ENCODE peak calls at places on chromosome 3, in eight cellular contexts. One of them, this sample, is unnamed.

GRCh38 chr3:71088019-71088711 is 495.4 kb downstream of the FOXP1 start:
- DNase-seq in SJCRH30: no peak
- DNase-seq in fibroblast of lung: no peak
- DNase-seq in A673: no peak
- DNase-seq in brain microvascular endothelial cell: no peak
- DNase-seq in CD8-positive, alpha-beta T cell: no peak
- DNase-seq in SJSA1: no peak
- DNase-seq in CD8-positive, alpha-beta memory T cell: no peak
- DNase-seq in this sample: no peak

GRCh38 chr3:188437921-188438320 is 284.0 kb downstream of the LPP start:
- DNase-seq in SJCRH30: no peak
- DNase-seq in fibroblast of lung: peak
- DNase-seq in A673: no peak
- DNase-seq in brain microvascular endothelial cell: no peak
- DNase-seq in CD8-positive, alpha-beta T cell: no peak
- DNase-seq in SJSA1: no peak
- DNase-seq in CD8-positive, alpha-beta memory T cell: no peak
- DNase-seq in this sample: no peak

GRCh38 chr3:132445812-132446211 is 28.5 kb downstream of the DNAJC13 start:
- DNase-seq in SJCRH30: peak
- DNase-seq in fibroblast of lung: peak
- DNase-seq in A673: peak
- DNase-seq in brain microvascular endothelial cell: no peak
- DNase-seq in CD8-positive, alpha-beta T cell: no peak
- DNase-seq in SJSA1: no peak
- DNase-seq in CD8-positive, alpha-beta memory T cell: no peak
- DNase-seq in this sample: no peak

GRCh38 chr3:196016485-196016884 is 65.4 kb downstream of the TFRC start:
- DNase-seq in SJCRH30: peak
- DNase-seq in fibroblast of lung: peak
- DNase-seq in A673: peak
- DNase-seq in brain microvascular endothelial cell: peak
- DNase-seq in CD8-positive, alpha-beta T cell: no peak
- DNase-seq in SJSA1: no peak
- DNase-seq in CD8-positive, alpha-beta memory T cell: no peak
- DNase-seq in this sample: no peak

GRCh38 chr3:113628316-113628715 is 68.1 kb downstream of the USF3 start:
- DNase-seq in SJCRH30: no peak
- DNase-seq in fibroblast of lung: no peak
- DNase-seq in A673: no peak
- DNase-seq in brain microvascular endothelial cell: no peak
- DNase-seq in CD8-positive, alpha-beta T cell: no peak
- DNase-seq in SJSA1: no peak
- DNase-seq in CD8-positive, alpha-beta memory T cell: no peak
- DNase-seq in this sample: no peak

GRCh38 chr3:50655009-50655830 is 19.5 kb upstream of the DOCK3 start:
- DNase-seq in SJCRH30: no peak
- DNase-seq in fibroblast of lung: no peak
- DNase-seq in A673: no peak
- DNase-seq in brain microvascular endothelial cell: no peak
- DNase-seq in CD8-positive, alpha-beta T cell: no peak
- DNase-seq in SJSA1: no peak
- DNase-seq in CD8-positive, alpha-beta memory T cell: no peak
- DNase-seq in this sample: no peak

GRCh38 chr3:94405258-94406035 is 342.6 kb downstream of the NSUN3 start:
- DNase-seq in SJCRH30: no peak
- DNase-seq in fibroblast of lung: peak
- DNase-seq in A673: no peak
- DNase-seq in brain microvascular endothelial cell: peak
- DNase-seq in CD8-positive, alpha-beta T cell: no peak
- DNase-seq in SJSA1: no peak
- DNase-seq in CD8-positive, alpha-beta memory T cell: no peak
- DNase-seq in this sample: no peak

GRCh38 chr3:174382876-174383275 is 476.3 kb upstream of the NAALADL2 start:
- DNase-seq in SJCRH30: no peak
- DNase-seq in fibroblast of lung: no peak
- DNase-seq in A673: no peak
- DNase-seq in brain microvascular endothelial cell: no peak
- DNase-seq in CD8-positive, alpha-beta T cell: no peak
- DNase-seq in SJSA1: no peak
- DNase-seq in CD8-positive, alpha-beta memory T cell: no peak
- DNase-seq in this sample: no peak

GRCh38 chr3:149547413-149547812 is 72.9 kb downstream of the TM4SF4 start:
- DNase-seq in SJCRH30: no peak
- DNase-seq in fibroblast of lung: peak
- DNase-seq in A673: no peak
- DNase-seq in brain microvascular endothelial cell: no peak
- DNase-seq in CD8-positive, alpha-beta T cell: no peak
- DNase-seq in SJSA1: no peak
- DNase-seq in CD8-positive, alpha-beta memory T cell: no peak
- DNase-seq in this sample: peak

GRCh38 chr3:189772584-189772983 is 141.4 kb downstream of the TP63 start:
- DNase-seq in SJCRH30: no peak
- DNase-seq in fibroblast of lung: peak
- DNase-seq in A673: peak
- DNase-seq in brain microvascular endothelial cell: no peak
- DNase-seq in CD8-positive, alpha-beta T cell: no peak
- DNase-seq in SJSA1: no peak
- DNase-seq in CD8-positive, alpha-beta memory T cell: no peak
- DNase-seq in this sample: no peak

GRCh38 chr3:146969356-146969755 is 364.2 kb upstream of the PLSCR5 start:
- DNase-seq in SJCRH30: no peak
- DNase-seq in fibroblast of lung: peak
- DNase-seq in A673: no peak
- DNase-seq in brain microvascular endothelial cell: no peak
- DNase-seq in CD8-positive, alpha-beta T cell: no peak
- DNase-seq in SJSA1: no peak
- DNase-seq in CD8-positive, alpha-beta memory T cell: no peak
- DNase-seq in this sample: no peak

GRCh38 chr3:142022381-142022780 is 127.0 kb downstream of the TFDP2 start:
- DNase-seq in SJCRH30: no peak
- DNase-seq in fibroblast of lung: peak
- DNase-seq in A673: peak
- DNase-seq in brain microvascular endothelial cell: peak
- DNase-seq in CD8-positive, alpha-beta T cell: no peak
- DNase-seq in SJSA1: no peak
- DNase-seq in CD8-positive, alpha-beta memory T cell: no peak
- DNase-seq in this sample: no peak

GRCh38 chr3:11696054-11696453 is 52.3 kb upstream of the VGLL4 start:
- DNase-seq in SJCRH30: no peak
- DNase-seq in fibroblast of lung: no peak
- DNase-seq in A673: no peak
- DNase-seq in brain microvascular endothelial cell: no peak
- DNase-seq in CD8-positive, alpha-beta T cell: no peak
- DNase-seq in SJSA1: no peak
- DNase-seq in CD8-positive, alpha-beta memory T cell: no peak
- DNase-seq in this sample: no peak

GRCh38 chr3:125024817-125025216 is 31.0 kb downstream of the HEG1 start:
- DNase-seq in SJCRH30: no peak
- DNase-seq in fibroblast of lung: peak
- DNase-seq in A673: no peak
- DNase-seq in brain microvascular endothelial cell: no peak
- DNase-seq in CD8-positive, alpha-beta T cell: no peak
- DNase-seq in SJSA1: no peak
- DNase-seq in CD8-positive, alpha-beta memory T cell: no peak
- DNase-seq in this sample: peak

GRCh38 chr3:107855710-107856109 is 235.1 kb downstream of the CD47 start:
- DNase-seq in SJCRH30: no peak
- DNase-seq in fibroblast of lung: peak
- DNase-seq in A673: peak
- DNase-seq in brain microvascular endothelial cell: peak
- DNase-seq in CD8-positive, alpha-beta T cell: no peak
- DNase-seq in SJSA1: no peak
- DNase-seq in CD8-positive, alpha-beta memory T cell: no peak
- DNase-seq in this sample: no peak

GRCh38 chr3:42635111-42635510 is 18.4 kb upstream of the ZBTB47 start:
- DNase-seq in SJCRH30: no peak
- DNase-seq in fibroblast of lung: peak
- DNase-seq in A673: no peak
- DNase-seq in brain microvascular endothelial cell: no peak
- DNase-seq in CD8-positive, alpha-beta T cell: no peak
- DNase-seq in SJSA1: no peak
- DNase-seq in CD8-positive, alpha-beta memory T cell: no peak
- DNase-seq in this sample: no peak

GRCh38 chr3:50323614-50324199 is 1.2 kb upstream of the HYAL2 start:
- DNase-seq in SJCRH30: no peak
- DNase-seq in fibroblast of lung: no peak
- DNase-seq in A673: no peak
- DNase-seq in brain microvascular endothelial cell: no peak
- DNase-seq in CD8-positive, alpha-beta T cell: no peak
- DNase-seq in SJSA1: no peak
- DNase-seq in CD8-positive, alpha-beta memory T cell: no peak
- DNase-seq in this sample: peak

DNA sequence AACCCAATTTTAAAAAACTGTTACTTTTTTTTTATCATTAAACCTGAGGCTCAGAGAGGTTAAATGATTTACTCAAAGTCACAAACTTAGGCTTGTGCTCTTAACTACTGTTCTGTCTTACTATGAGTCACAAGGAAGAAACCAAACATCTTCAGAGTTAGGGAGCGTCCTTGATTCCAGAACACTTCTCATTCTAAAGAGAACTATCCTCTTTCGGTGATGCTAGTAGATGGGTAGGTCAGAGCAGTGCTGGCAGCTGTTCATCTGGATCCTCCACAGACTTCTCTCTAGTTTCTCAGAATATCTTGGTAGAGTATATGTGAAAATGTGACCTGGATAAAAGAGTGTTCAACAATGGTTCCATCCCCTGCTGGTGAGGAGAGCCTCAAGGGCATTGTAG is 3.3 kb downstream of the ARL6IP5 start:
- DNase-seq in SJCRH30: no peak
- DNase-seq in fibroblast of lung: peak
- DNase-seq in A673: no peak
- DNase-seq in brain microvascular endothelial cell: no peak
- DNase-seq in CD8-positive, alpha-beta T cell: no peak
- DNase-seq in SJSA1: no peak
- DNase-seq in CD8-positive, alpha-beta memory T cell: no peak
- DNase-seq in this sample: no peak
- H3K4me3 ChIP-seq in SJCRH30: no peak
- H3K4me3 ChIP-seq in fibroblast of lung: no peak
- H3K4me3 ChIP-seq in A673: no peak
- H3K4me3 ChIP-seq in brain microvascular endothelial cell: no peak
- H3K4me3 ChIP-seq in CD8-positive, alpha-beta T cell: peak
- H3K4me3 ChIP-seq in SJSA1: no peak
- H3K4me3 ChIP-seq in CD8-positive, alpha-beta memory T cell: peak
- H3K4me3 ChIP-seq in this sample: no peak

DNA sequence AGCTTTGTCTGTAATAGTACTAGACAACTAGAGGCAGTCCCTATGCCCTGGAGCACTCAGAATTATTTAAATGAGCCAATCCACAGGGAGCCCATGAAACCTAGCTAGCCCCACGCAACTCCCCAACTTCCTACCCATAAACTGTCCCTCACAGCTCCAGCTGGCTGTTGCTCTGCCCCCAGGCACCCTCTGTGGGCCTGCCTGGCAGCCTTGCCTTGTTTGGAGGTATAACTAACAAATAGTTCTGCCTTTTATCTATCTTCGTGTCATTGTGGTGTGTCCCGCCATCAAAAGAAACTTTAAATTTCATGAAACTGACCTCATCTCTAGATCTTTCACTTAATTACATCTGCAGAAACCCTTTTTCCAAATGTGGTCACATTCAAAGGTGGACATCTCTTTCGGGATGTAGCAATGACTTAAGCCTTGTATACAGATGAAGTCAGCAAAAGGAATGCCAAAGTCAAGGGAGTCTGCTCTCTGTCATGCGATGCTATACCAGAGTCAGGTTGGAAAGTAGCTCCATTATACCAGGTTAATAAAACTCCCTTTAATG is 1.8 kb upstream of the RTP3 start:
- DNase-seq in SJCRH30: no peak
- DNase-seq in fibroblast of lung: peak
- DNase-seq in A673: peak
- DNase-seq in brain microvascular endothelial cell: peak
- DNase-seq in CD8-positive, alpha-beta T cell: no peak
- DNase-seq in SJSA1: peak
- DNase-seq in CD8-positive, alpha-beta memory T cell: no peak
- DNase-seq in this sample: no peak
- H3K27ac ChIP-seq in SJCRH30: no peak
- H3K27ac ChIP-seq in fibroblast of lung: peak
- H3K27ac ChIP-seq in A673: no peak
- H3K27ac ChIP-seq in brain microvascular endothelial cell: peak
- H3K27ac ChIP-seq in CD8-positive, alpha-beta T cell: no peak
- H3K27ac ChIP-seq in SJSA1: peak
- H3K27ac ChIP-seq in CD8-positive, alpha-beta memory T cell: no peak
- H3K27ac ChIP-seq in this sample: no peak

DNA sequence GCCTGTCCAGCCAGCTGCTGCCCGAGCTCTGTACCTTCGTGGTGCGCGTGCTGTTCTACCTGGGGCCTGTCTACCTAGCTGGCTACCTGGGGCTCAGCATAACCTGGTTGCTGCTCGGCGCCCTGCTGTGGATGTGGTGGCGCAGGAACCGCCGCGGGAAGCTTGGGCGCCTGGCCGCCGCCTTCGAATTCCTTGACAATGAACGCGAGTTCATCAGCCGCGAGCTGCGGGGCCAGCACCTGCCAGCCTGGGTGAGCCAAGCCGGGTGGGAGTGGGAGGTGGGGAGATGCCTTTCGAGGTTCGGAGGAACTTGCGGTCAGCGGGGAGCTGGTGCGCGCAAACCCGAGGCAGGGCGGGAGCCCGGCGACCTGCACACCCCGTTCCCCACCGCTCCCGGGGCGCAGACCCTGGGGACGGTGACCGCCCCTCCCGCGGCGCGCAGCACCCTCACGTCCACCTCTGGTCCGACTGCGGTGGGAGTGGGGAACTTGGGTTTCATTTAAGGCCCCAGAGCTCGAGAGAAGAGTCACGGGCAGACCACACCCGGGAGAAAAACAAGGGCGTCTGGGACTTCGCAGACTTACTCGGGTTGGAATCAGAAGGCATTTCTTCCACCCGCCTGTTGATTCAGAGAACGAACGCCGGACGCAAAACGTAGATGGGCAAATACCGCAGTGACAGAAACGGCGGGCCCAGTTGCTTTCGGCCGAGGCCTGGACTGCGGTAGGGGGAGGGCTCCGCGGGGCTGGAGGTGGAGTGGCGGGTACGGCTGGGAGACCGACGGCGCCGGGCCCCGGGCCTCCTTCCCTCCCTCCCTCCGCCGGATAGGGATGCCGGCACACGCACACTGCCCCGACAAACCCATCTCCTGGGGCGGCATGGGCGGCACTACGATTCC is 708 bp downstream of the ESYT3 start:
- DNase-seq in SJCRH30: no peak
- DNase-seq in fibroblast of lung: peak
- DNase-seq in A673: no peak
- DNase-seq in brain microvascular endothelial cell: no peak
- DNase-seq in CD8-positive, alpha-beta T cell: no peak
- DNase-seq in SJSA1: no peak
- DNase-seq in CD8-positive, alpha-beta memory T cell: no peak
- DNase-seq in this sample: no peak
- H3K4me3 ChIP-seq in SJCRH30: no peak
- H3K4me3 ChIP-seq in fibroblast of lung: peak
- H3K4me3 ChIP-seq in A673: peak
- H3K4me3 ChIP-seq in brain microvascular endothelial cell: peak
- H3K4me3 ChIP-seq in CD8-positive, alpha-beta T cell: peak
- H3K4me3 ChIP-seq in SJSA1: peak
- H3K4me3 ChIP-seq in CD8-positive, alpha-beta memory T cell: peak
- H3K4me3 ChIP-seq in this sample: peak

DNA sequence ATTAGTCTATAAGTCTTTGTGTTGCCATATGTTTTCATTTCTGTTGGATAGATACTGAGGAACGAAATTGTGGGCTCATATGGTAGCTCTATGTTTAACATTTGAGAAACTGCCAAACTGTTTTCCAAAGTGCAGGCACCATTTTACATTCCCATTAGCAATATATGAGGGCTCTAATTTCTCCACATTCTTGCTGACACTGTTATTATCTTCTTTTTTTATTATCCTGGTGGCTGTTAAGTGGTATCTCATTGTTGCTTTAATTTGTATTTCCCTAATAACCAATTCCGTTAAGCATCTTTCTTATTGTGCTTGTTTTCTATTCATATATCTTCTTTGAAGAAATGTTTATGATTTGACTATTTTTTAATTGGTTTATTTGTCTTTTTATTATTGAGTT is 1.9 kb upstream of the PIK3R4 start:
- DNase-seq in SJCRH30: no peak
- DNase-seq in fibroblast of lung: no peak
- DNase-seq in A673: no peak
- DNase-seq in brain microvascular endothelial cell: no peak
- DNase-seq in CD8-positive, alpha-beta T cell: no peak
- DNase-seq in SJSA1: no peak
- DNase-seq in CD8-positive, alpha-beta memory T cell: no peak
- DNase-seq in this sample: no peak
- H3K27ac ChIP-seq in SJCRH30: no peak
- H3K27ac ChIP-seq in fibroblast of lung: no peak
- H3K27ac ChIP-seq in A673: no peak
- H3K27ac ChIP-seq in brain microvascular endothelial cell: no peak
- H3K27ac ChIP-seq in CD8-positive, alpha-beta T cell: no peak
- H3K27ac ChIP-seq in SJSA1: no peak
- H3K27ac ChIP-seq in CD8-positive, alpha-beta memory T cell: peak
- H3K27ac ChIP-seq in this sample: no peak